ENCODE peak calls at places on chromosomes 1 and 21, in ten cellular contexts. G is NCI-H1105; N is T-helper 22 cell; L is T-helper 2 cell; Q is activated T-cell treated with anti-CD3 and anti-CD28 coated beads, Interleukin-2, amount 50 U/mL, for 24 hours; S is mucosa of descending colon; V is left cardiac atrium; D is NAMALWA; M is amniotic stem cell; X is A549. F is an unnamed sample.
A peak's percentile ranks its signal among the peaks of the same experiment; 100 is the strongest.

GRCh38 chr1:46494910-46495309 is 5.3 kb downstream of the DMBX1 start:
- DNase-seq in G (no peak), N (no peak), L (no peak), Q (no peak), S (no peak), V (no peak), D (no peak), M (no peak), X (no peak), F (no peak)

GRCh38 chr1:54124472-54124871 is 28.3 kb downstream of the CDCP2 start:
- DNase-seq in G (peak; percentile 87), N (no peak), L (no peak), Q (no peak), S (peak; percentile 68), V (no peak), D (no peak), M (no peak), X (no peak), F (no peak)

GRCh38 chr1:26177182-26177684 is at the start of gene CNKSR1:
- DNase-seq in G (no peak), N (no peak), L (no peak), Q (no peak), S (peak; percentile 92), V (no peak), D (no peak), M (no peak), X (no peak), F (peak; percentile 90)

GRCh38 chr1:205632374-205633169 is 761 bp upstream of the ELK4 start:
- DNase-seq in G (no peak), N (no peak), L (no peak), Q (no peak), S (no peak), V (no peak), D (no peak), M (no peak), X (no peak), F (no peak)

GRCh38 chr1:86487131-86487804 is 18.5 kb downstream of the CLCA1 start:
- DNase-seq in G (no peak), N (no peak), L (no peak), Q (no peak), S (no peak), V (peak; percentile 34), D (no peak), M (no peak), X (no peak), F (no peak)

GRCh38 chr1:156815851-156816536 is 654 bp downstream of the SH2D2A start:
- DNase-seq in G (no peak), N (no peak), L (no peak), Q (peak; percentile 57), S (no peak), V (no peak), D (no peak), M (no peak), X (no peak), F (no peak)

GRCh38 chr1:210754931-210755670 is 378.8 kb downstream of the KCNH1 start:
- DNase-seq in G (peak; percentile 84), N (no peak), L (no peak), Q (no peak), S (no peak), V (no peak), D (no peak), M (no peak), X (no peak), F (no peak)

GRCh38 chr21:15853126-15853525 is 123.3 kb downstream of the USP25 start:
- DNase-seq in G (no peak), N (no peak), L (no peak), Q (no peak), S (no peak), V (no peak), D (no peak), M (no peak), X (no peak), F (no peak)

GRCh38 chr1:245673920-245674414 is 519.2 kb downstream of the KIF26B start:
- DNase-seq in G (no peak), N (no peak), L (no peak), Q (no peak), S (no peak), V (no peak), D (peak; percentile 20), M (no peak), X (no peak), F (no peak)

GRCh38 chr1:9466780-9467755 is 72.2 kb upstream of the SLC25A33 start:
- DNase-seq in G (no peak), N (no peak), L (no peak), Q (no peak), S (peak; percentile 52), V (peak; percentile 56), D (no peak), M (no peak), X (peak; percentile 17), F (no peak)

F was measured in lower lobe of right lung.